ENCODE peak calls at places on chromosomes 6 and 20, in four cellular contexts. One of them, this sample, is unnamed. For H3K27me3, the result is how much of the 10 kb centered on the place peaks cover.

GRCh38 chr20:46350201-46350985 is 42.1 kb upstream of the CDH22 start:
- DNase-seq in lower lobe of right lung: no peak
- DNase-seq in gastrocnemius medialis: no peak
- DNase-seq in upper lobe of left lung: no peak
- DNase-seq in this sample: peak

GRCh38 chr6:141664744-141665143 is 468.0 kb upstream of the GJE1 start:
- DNase-seq in lower lobe of right lung: no peak
- DNase-seq in gastrocnemius medialis: no peak
- DNase-seq in upper lobe of left lung: no peak
- DNase-seq in this sample: no peak

GRCh38 chr6:30599625-30600324 is 17.3 kb downstream of the PPP1R10 start:
- DNase-seq in lower lobe of right lung: no peak
- DNase-seq in gastrocnemius medialis: no peak
- DNase-seq in upper lobe of left lung: peak
- DNase-seq in this sample: no peak

GRCh38 chr6:80638222-80639055 is 532.0 kb downstream of the BCKDHB start:
- DNase-seq in lower lobe of right lung: peak
- DNase-seq in gastrocnemius medialis: no peak
- DNase-seq in upper lobe of left lung: no peak
- DNase-seq in this sample: peak

GRCh38 chr20:46995561-46996142 is 101.0 kb downstream of the EYA2 start:
- DNase-seq in lower lobe of right lung: no peak
- DNase-seq in gastrocnemius medialis: no peak
- DNase-seq in upper lobe of left lung: no peak
- DNase-seq in this sample: no peak

GRCh38 chr6:162385980-162386379 is 341.6 kb downstream of the PRKN start:
- DNase-seq in lower lobe of right lung: no peak
- DNase-seq in gastrocnemius medialis: no peak
- DNase-seq in upper lobe of left lung: no peak
- DNase-seq in this sample: no peak

GRCh38 chr20:4998160-4998651 is 3.1 kb downstream of the SLC23A2 start:
- DNase-seq in lower lobe of right lung: no peak
- DNase-seq in gastrocnemius medialis: no peak
- DNase-seq in upper lobe of left lung: no peak
- DNase-seq in this sample: no peak

GRCh38 chr6:111589366-111589765 is 16.3 kb downstream of the TRAF3IP2 start:
- DNase-seq in lower lobe of right lung: no peak
- DNase-seq in gastrocnemius medialis: no peak
- DNase-seq in upper lobe of left lung: no peak
- DNase-seq in this sample: no peak

GRCh38 chr20:29743101-29743931 is 1514.1 kb upstream of the DEFB115 start:
- DNase-seq in lower lobe of right lung: no peak
- DNase-seq in gastrocnemius medialis: no peak
- DNase-seq in upper lobe of left lung: peak
- DNase-seq in this sample: no peak

GRCh38 chr20:43915209-43916072 is 789 bp downstream of the TOX2 start:
- DNase-seq in lower lobe of right lung: no peak
- DNase-seq in gastrocnemius medialis: no peak
- DNase-seq in upper lobe of left lung: peak
- DNase-seq in this sample: peak

GRCh38 chr20:49184691-49185070 is 3.5 kb downstream of the STAU1 start:
- DNase-seq in lower lobe of right lung: no peak
- DNase-seq in gastrocnemius medialis: no peak
- DNase-seq in upper lobe of left lung: no peak
- DNase-seq in this sample: no peak

GRCh38 chr20:49181265-49181877 is 6.8 kb downstream of the STAU1 start:
- DNase-seq in lower lobe of right lung: no peak
- DNase-seq in gastrocnemius medialis: no peak
- DNase-seq in upper lobe of left lung: no peak
- DNase-seq in this sample: no peak

GRCh38 chr20:49185071-49185757 is 2.9 kb downstream of the STAU1 start:
- DNase-seq in lower lobe of right lung: no peak
- DNase-seq in gastrocnemius medialis: no peak
- DNase-seq in upper lobe of left lung: no peak
- DNase-seq in this sample: no peak

GRCh38 chr20:49186535-49187329 is 1.4 kb downstream of the STAU1 start:
- DNase-seq in lower lobe of right lung: peak
- DNase-seq in gastrocnemius medialis: peak
- DNase-seq in upper lobe of left lung: no peak
- DNase-seq in this sample: peak

DNA sequence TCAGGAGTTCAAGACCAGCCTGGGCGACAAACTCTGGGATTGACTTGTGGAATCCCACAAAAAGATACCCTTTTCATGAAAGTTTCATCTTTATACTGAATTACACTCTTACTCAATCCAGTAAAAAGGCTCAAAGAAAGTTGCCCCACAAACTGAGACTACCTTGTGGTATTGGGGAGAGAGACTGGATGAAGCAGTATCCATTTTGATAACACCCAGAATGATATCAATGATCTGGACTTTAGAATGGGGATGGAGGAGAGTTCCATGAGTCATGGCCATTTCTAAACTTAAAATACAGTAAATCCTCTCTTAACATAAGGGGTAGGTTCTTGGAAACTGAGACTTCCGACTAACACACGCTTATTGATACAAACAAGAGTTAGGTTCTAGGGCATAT is 4.7 kb downstream of the STAU1 start:
- DNase-seq in lower lobe of right lung: no peak
- DNase-seq in gastrocnemius medialis: no peak
- DNase-seq in upper lobe of left lung: no peak
- DNase-seq in this sample: no peak
- H3K4me3 ChIP-seq in lower lobe of right lung: no peak
- H3K4me3 ChIP-seq in gastrocnemius medialis: no peak
- H3K4me3 ChIP-seq in upper lobe of left lung: no peak
- H3K4me3 ChIP-seq in this sample: no peak

DNA sequence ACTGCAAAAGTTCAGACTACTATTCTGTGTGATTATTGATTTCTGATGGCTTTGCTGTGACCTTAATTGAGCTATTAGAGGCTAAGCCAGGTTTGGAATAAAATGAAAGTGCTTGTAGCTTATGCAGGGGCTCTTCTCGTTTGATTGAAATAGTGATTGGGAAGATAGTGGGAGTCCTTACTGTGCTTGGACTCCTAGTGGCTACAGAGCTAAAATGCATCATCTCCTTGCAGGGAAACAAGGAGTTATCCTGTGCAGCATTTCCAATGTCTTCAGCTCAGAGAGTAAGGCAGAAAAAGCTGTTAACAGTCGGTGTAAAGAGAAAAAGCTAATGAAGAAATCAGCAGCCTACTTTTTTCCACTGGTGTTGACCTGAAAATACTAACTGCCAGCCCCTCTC is 173.5 kb downstream of the SLC35F1 start:
- DNase-seq in lower lobe of right lung: no peak
- DNase-seq in gastrocnemius medialis: no peak
- DNase-seq in upper lobe of left lung: no peak
- DNase-seq in this sample: no peak
- TF ChIP-seq CTCF in lower lobe of right lung: no peak
- TF ChIP-seq CTCF in gastrocnemius medialis: no peak
- TF ChIP-seq CTCF in upper lobe of left lung: no peak
- TF ChIP-seq CTCF in this sample: peak

GRCh38 chr20:48478806-48479550 is 348.8 kb downstream of the PREX1 start:
- DNase-seq in lower lobe of right lung: peak
- DNase-seq in gastrocnemius medialis: no peak
- DNase-seq in upper lobe of left lung: no peak
- DNase-seq in this sample: no peak

GRCh38 chr20:48474022-48474421 is 353.8 kb downstream of the PREX1 start:
- DNase-seq in lower lobe of right lung: no peak
- DNase-seq in gastrocnemius medialis: no peak
- DNase-seq in upper lobe of left lung: no peak
- DNase-seq in this sample: no peak

GRCh38 chr20:48476854-48477253 is 350.9 kb downstream of the PREX1 start:
- DNase-seq in lower lobe of right lung: no peak
- DNase-seq in gastrocnemius medialis: no peak
- DNase-seq in upper lobe of left lung: no peak
- DNase-seq in this sample: no peak

GRCh38 chr20:48480391-48480790 is 347.4 kb downstream of the PREX1 start:
- DNase-seq in lower lobe of right lung: no peak
- DNase-seq in gastrocnemius medialis: no peak
- DNase-seq in upper lobe of left lung: no peak
- DNase-seq in this sample: no peak

DNA sequence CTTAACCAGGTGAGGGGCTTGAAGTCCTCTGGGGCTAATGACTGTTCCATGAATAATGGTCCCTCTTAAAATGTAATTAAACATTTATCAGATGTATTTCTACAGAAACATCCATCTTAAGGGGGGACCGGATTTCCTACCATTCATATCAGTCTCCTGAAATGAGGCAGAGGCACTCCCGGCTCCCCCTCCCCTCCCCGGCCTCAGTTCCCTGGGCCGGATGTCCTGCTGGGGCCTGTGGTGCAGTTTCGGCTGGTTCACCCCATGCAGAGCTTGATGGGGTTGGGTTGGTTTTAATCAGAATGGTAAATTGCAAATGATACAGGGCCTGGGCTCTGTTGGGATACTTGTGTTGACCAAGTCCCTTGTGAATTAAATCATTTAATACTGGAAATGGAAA is 349.4 kb downstream of the PREX1 start:
- DNase-seq in lower lobe of right lung: no peak
- DNase-seq in gastrocnemius medialis: no peak
- DNase-seq in upper lobe of left lung: no peak
- DNase-seq in this sample: no peak
- H3K27me3 ChIP-seq in lower lobe of right lung: under half
- H3K27me3 ChIP-seq in gastrocnemius medialis: under half
- H3K27me3 ChIP-seq in upper lobe of left lung: under half
- H3K27me3 ChIP-seq in this sample: under half

GRCh38 chr20:31671324-31671723 is 33.6 kb downstream of the COX4I2 start:
- DNase-seq in lower lobe of right lung: no peak
- DNase-seq in gastrocnemius medialis: no peak
- DNase-seq in upper lobe of left lung: no peak
- DNase-seq in this sample: no peak
- H3K4me3 ChIP-seq in lower lobe of right lung: no peak
- H3K4me3 ChIP-seq in gastrocnemius medialis: no peak
- H3K4me3 ChIP-seq in upper lobe of left lung: no peak
- H3K4me3 ChIP-seq in this sample: no peak

GRCh38 chr6:93036835-93037234 is 382.5 kb downstream of the EPHA7 start:
- DNase-seq in lower lobe of right lung: no peak
- DNase-seq in gastrocnemius medialis: no peak
- DNase-seq in upper lobe of left lung: no peak
- DNase-seq in this sample: peak
- TF ChIP-seq CTCF in lower lobe of right lung: no peak
- TF ChIP-seq CTCF in gastrocnemius medialis: no peak
- TF ChIP-seq CTCF in upper lobe of left lung: peak
- TF ChIP-seq CTCF in this sample: peak

This sample was measured in hepatocyte.